ENCODE peak calls at places on chromosomes 7 and 10, in eight cellular contexts. H is hepatocyte, X is fibroblast of pulmonary artery, C is GM12864, G is fibroblast of mammary gland, T is left lung, S is mucosa of descending colon, L is AG04450. B is an unnamed sample.
A peak's percentile ranks its signal among the peaks of the same experiment; 100 is the strongest.

GRCh38 chr7:79060498-79060897 is 393.0 kb downstream of the MAGI2 start:
- DNase-seq in H (no peak), X (no peak), C (no peak), G (no peak), T (no peak), S (no peak), L (no peak), B (no peak)

GRCh38 chr10:103696411-103697145 is 158.8 kb downstream of the SH3PXD2A start:
- DNase-seq in H (peak; percentile 63), X (peak; percentile 89), C (peak; percentile 61), G (peak; percentile 92), T (peak; percentile 68), S (peak; percentile 68), L (peak; percentile 58), B (peak; percentile 96)

GRCh38 chr10:114680557-114681117 is 22.6 kb upstream of the ABLIM1 start:
- DNase-seq in H (no peak), X (no peak), C (no peak), G (no peak), T (no peak), S (no peak), L (no peak), B (no peak)

GRCh38 chr10:32180354-32181280 is 124.4 kb upstream of the KIF5B start:
- DNase-seq in H (no peak), X (no peak), C (no peak), G (peak; percentile 18), T (no peak), S (no peak), L (no peak), B (no peak)

GRCh38 chr7:151062399-151063211 is 3.2 kb downstream of the SLC4A2 start:
- DNase-seq in H (peak; percentile 95), X (peak; percentile 52), C (no peak), G (peak; percentile 75), T (peak; percentile 76), S (peak; percentile 91), L (no peak), B (peak; percentile 72)

GRCh38 chr10:62121197-62121550 is 147.5 kb downstream of the RTKN2 start:
- DNase-seq in H (no peak), X (peak; percentile 29), C (no peak), G (no peak), T (no peak), S (no peak), L (no peak), B (no peak)

GRCh38 chr10:58512470-58513188 is at the start of gene BICC1:
- DNase-seq in H (peak; percentile 76), X (peak; percentile 58), C (no peak), G (peak; percentile 48), T (peak; percentile 35), S (no peak), L (no peak), B (peak; percentile 81)

GRCh38 chr7:49788455-49789059 is 15.1 kb downstream of the VWC2 start:
- DNase-seq in H (no peak), X (no peak), C (no peak), G (no peak), T (no peak), S (no peak), L (no peak), B (no peak)

GRCh38 chr10:132374612-132375011 is 22.4 kb upstream of the PWWP2B start:
- DNase-seq in H (no peak), X (no peak), C (no peak), G (no peak), T (no peak), S (no peak), L (no peak), B (no peak)

GRCh38 chr10:133211959-133212852 is 17.8 kb upstream of the UTF1 start:
- DNase-seq in H (no peak), X (no peak), C (no peak), G (no peak), T (no peak), S (no peak), L (no peak), B (no peak)

GRCh38 chr10:114131094-114131493 is 42.9 kb downstream of the CCDC186 start:
- DNase-seq in H (no peak), X (no peak), C (peak; percentile 29), G (no peak), T (no peak), S (no peak), L (no peak), B (no peak)

GRCh38 chr10:16870331-16870730 is 53.1 kb upstream of the RSU1 start:
- DNase-seq in H (no peak), X (no peak), C (no peak), G (no peak), T (no peak), S (no peak), L (no peak), B (no peak)

GRCh38 chr7:27994639-27995038 is 186.0 kb downstream of the JAZF1 start:
- DNase-seq in H (no peak), X (peak; percentile 4), C (no peak), G (peak; percentile 59), T (no peak), S (peak; percentile 37), L (no peak), B (peak; percentile 66)

GRCh38 chr10:47421057-47421952 is 37.2 kb upstream of the ZNF488 start:
- DNase-seq in H (no peak), X (peak; percentile 46), C (no peak), G (peak; percentile 57), T (no peak), S (no peak), L (peak; percentile 36), B (peak; percentile 54)

GRCh38 chr10:96073722-96074121 is 30.3 kb downstream of the CCNJ start:
- DNase-seq in H (no peak), X (peak; percentile 44), C (no peak), G (peak; percentile 77), T (no peak), S (no peak), L (no peak), B (peak; percentile 78)

GRCh38 chr10:118712930-118713634 is 41.7 kb downstream of the CACUL1 start:
- DNase-seq in H (no peak), X (no peak), C (no peak), G (no peak), T (no peak), S (no peak), L (no peak), B (no peak)
- TF ChIP-seq CTCF in H (no peak), X (peak; percentile 7), C (peak; percentile 13), G (peak; percentile 26), T (no peak), S (no peak), L (peak; percentile 15), B (no peak)

GRCh38 chr7:158856883-158857668 is 718 bp downstream of the DYNC2I1 start:
- DNase-seq in H (no peak), X (no peak), C (no peak), G (no peak), T (no peak), S (no peak), L (no peak), B (no peak)

GRCh38 chr7:158861004-158861787 is 4.8 kb downstream of the DYNC2I1 start:
- DNase-seq in H (no peak), X (no peak), C (no peak), G (no peak), T (no peak), S (no peak), L (no peak), B (no peak)

GRCh38 chr7:158860394-158860793 is 4.0 kb downstream of the DYNC2I1 start:
- DNase-seq in H (no peak), X (no peak), C (no peak), G (no peak), T (no peak), S (no peak), L (no peak), B (no peak)

GRCh38 chr7:158861936-158862704 is 5.8 kb downstream of the DYNC2I1 start:
- DNase-seq in H (no peak), X (no peak), C (no peak), G (peak; percentile 15), T (no peak), S (no peak), L (no peak), B (no peak)

GRCh38 chr7:158858592-158859503 is 2.5 kb downstream of the DYNC2I1 start:
- DNase-seq in H (no peak), X (peak; percentile 7), C (no peak), G (no peak), T (no peak), S (no peak), L (no peak), B (no peak)
- H3K4me3 ChIP-seq in H (no peak overlapping the region), X (no peak overlapping the region), C (no peak overlapping the region), G (no peak overlapping the region), T (no peak overlapping the region), S (no peak overlapping the region), L (no peak overlapping the region), B (no peak overlapping the region)

GRCh38 chr7:51316666-51317581 is at the start of gene COBL:
- DNase-seq in H (peak; percentile 86), X (no peak), C (no peak), G (no peak), T (peak; percentile 43), S (peak; percentile 81), L (no peak), B (no peak)
- TF ChIP-seq CTCF in H (no peak), X (no peak), C (no peak), G (no peak), T (no peak), S (no peak), L (no peak), B (no peak)

DNA sequence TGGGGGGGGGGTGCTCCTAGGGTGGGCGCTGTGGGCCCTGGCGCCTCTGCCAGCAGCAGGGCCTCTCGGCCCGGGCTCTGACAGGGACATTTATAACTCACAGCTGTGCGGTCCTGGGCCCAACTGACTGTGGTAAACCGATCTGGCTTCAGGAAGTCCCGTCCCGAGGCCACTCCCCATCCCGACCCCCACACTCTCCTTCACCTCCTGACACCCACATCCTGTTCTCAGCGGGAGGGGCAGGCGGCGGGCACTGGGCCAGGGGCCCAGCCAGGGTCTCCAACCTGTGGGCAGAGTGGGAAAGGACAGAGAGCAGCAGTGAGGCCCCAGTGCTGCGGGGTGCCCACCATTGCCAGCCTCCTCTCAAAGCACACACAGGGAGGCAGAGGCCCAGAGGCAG is 69.1 kb downstream of the ZMIZ1 start:
- DNase-seq in H (no peak), X (no peak), C (peak; percentile 37), G (peak; percentile 53), T (no peak), S (peak; percentile 56), L (no peak), B (peak; percentile 61)
- H3K4me3 ChIP-seq in H (no peak overlapping the region), X (no peak overlapping the region), C (no peak overlapping the region), G (no peak overlapping the region), T (no peak overlapping the region), S (no peak overlapping the region), L (no peak overlapping the region), B (no peak overlapping the region)

GRCh38 chr7:414681-415560 is 104.7 kb downstream of the PDGFA start:
- DNase-seq in H (no peak), X (no peak), C (no peak), G (no peak), T (peak; percentile 16), S (no peak), L (no peak), B (no peak)

GRCh38 chr7:411677-412312 is 107.9 kb downstream of the PDGFA start:
- DNase-seq in H (no peak), X (no peak), C (peak; percentile 10), G (no peak), T (peak; percentile 25), S (no peak), L (no peak), B (no peak)

GRCh38 chr7:410395-410910 is 109.2 kb downstream of the PDGFA start:
- DNase-seq in H (no peak), X (no peak), C (no peak), G (no peak), T (no peak), S (peak; percentile 11), L (no peak), B (no peak)

GRCh38 chr7:412313-412710 is 107.3 kb downstream of the PDGFA start:
- DNase-seq in H (no peak), X (no peak), C (no peak), G (no peak), T (peak; percentile 11), S (no peak), L (no peak), B (no peak)

GRCh38 chr7:412731-413356 is 106.8 kb downstream of the PDGFA start:
- DNase-seq in H (no peak), X (no peak), C (no peak), G (no peak), T (peak; percentile 9), S (no peak), L (no peak), B (no peak)
- TF ChIP-seq CTCF in H (no peak), X (no peak), C (no peak), G (no peak), T (no peak), S (no peak), L (no peak), B (no peak)